ENCODE peak calls at places on chromosome 20, in five cellular contexts. V, G, I, T and N are unnamed samples.
A peak's percentile ranks its signal among the peaks of the same experiment; 100 is the strongest.

GRCh38 chr20:9363673-9364072 is 150.7 kb upstream of the LAMP5 start:
- DNase-seq in T (no peak), I (no peak), G (peak; percentile 22), V (no peak), N (no peak)

GRCh38 chr20:49505518-49505917 is 23.1 kb upstream of the KCNB1 start:
- DNase-seq in G (no peak), I (no peak), T (no peak), V (peak; percentile 68), N (peak; percentile 37)

GRCh38 chr20:53923745-53924369 is 146.5 kb downstream of the BCAS1 start:
- DNase-seq in V (no peak), I (no peak), T (no peak), G (no peak), N (no peak)

GRCh38 chr20:19448632-19449031 is 236.2 kb downstream of the SLC24A3 start:
- DNase-seq in V (no peak), T (no peak), I (no peak), G (no peak), N (no peak)

GRCh38 chr20:37308098-37309050 is 18.9 kb downstream of the MANBAL start:
- DNase-seq in G (no peak), T (no peak), V (no peak), I (no peak), N (no peak)

GRCh38 chr20:12306107-12306506 is 388.4 kb downstream of the BTBD3 start:
- DNase-seq in G (no peak), V (peak; percentile 3), I (no peak), T (no peak), N (no peak)

GRCh38 chr20:33267691-33268090 is 15.3 kb upstream of the BPIFB1 start:
- DNase-seq in G (no peak), T (no peak), V (no peak), I (no peak), N (no peak)

GRCh38 chr20:53569606-53570307 is 23.9 kb downstream of the ZNF217 start:
- DNase-seq in V (no peak), G (no peak), I (no peak), T (no peak), N (no peak)

GRCh38 chr20:10671221-10671849 is 2.5 kb downstream of the JAG1 start:
- DNase-seq in V (peak; percentile 96), I (no peak), T (peak; percentile 20), G (peak; percentile 96), N (peak; percentile 83)

GRCh38 chr20:44471481-44471882 is 4.2 kb upstream of the TTPAL start:
- DNase-seq in G (peak; percentile 51), I (no peak), V (peak; percentile 29), T (no peak), N (no peak)

GRCh38 chr20:63055575-63056235 is 48.9 kb upstream of the BHLHE23 start:
- DNase-seq in I (no peak), G (no peak), V (no peak), T (no peak), N (no peak)

GRCh38 chr20:4812641-4813075 is 90.9 kb downstream of the PRND start:
- DNase-seq in V (no peak), G (no peak), T (no peak), I (no peak), N (no peak)

GRCh38 chr20:35207950-35208611 is 18.4 kb upstream of the MMP24 start:
- DNase-seq in I (peak; percentile 45), T (peak; percentile 60), V (peak; percentile 77), G (peak; percentile 79), N (peak; percentile 77)

GRCh38 chr20:54000262-54000661 is 70.1 kb downstream of the BCAS1 start:
- DNase-seq in G (no peak), I (no peak), T (no peak), V (no peak), N (no peak)

GRCh38 chr20:12941025-12941424 is 67.7 kb upstream of the SPTLC3 start:
- DNase-seq in V (peak; percentile 45), T (no peak), G (no peak), I (no peak), N (no peak)

GRCh38 chr20:49318430-49319203 is 40.8 kb upstream of the ZNFX1 start:
- DNase-seq in T (no peak), V (no peak), I (no peak), G (no peak), N (no peak)

GRCh38 chr20:53390780-53391179 is 202.9 kb downstream of the ZNF217 start:
- DNase-seq in G (no peak), I (no peak), V (no peak), T (no peak), N (no peak)

GRCh38 chr20:33689973-33690372 is 3.8 kb upstream of the E2F1 start:
- DNase-seq in V (peak; percentile 90), G (no peak), I (peak; percentile 31), T (peak; percentile 25), N (peak; percentile 56)

GRCh38 chr20:48681201-48681881 is 146.5 kb downstream of the PREX1 start:
- DNase-seq in G (no peak), V (no peak), I (no peak), T (no peak), N (no peak)

GRCh38 chr20:17749979-17750721 is 50.4 kb downstream of the BANF2 start:
- DNase-seq in V (peak; percentile 55), T (no peak), I (no peak), G (no peak), N (peak; percentile 26)

GRCh38 chr20:36761125-36761524 is 12.4 kb downstream of the DSN1 start:
- DNase-seq in V (no peak), T (no peak), I (no peak), G (no peak), N (no peak)

GRCh38 chr20:57711826-57712225 is 2.0 kb upstream of the PMEPA1 start:
- DNase-seq in I (no peak), T (no peak), G (no peak), V (no peak), N (no peak)

GRCh38 chr20:63100926-63101699 is 94.3 kb upstream of the BHLHE23 start:
- DNase-seq in G (no peak), V (no peak), I (no peak), T (no peak), N (no peak)

GRCh38 chr20:43774754-43775153 is 48.0 kb upstream of the GTSF1L start:
- DNase-seq in G (no peak), V (no peak), T (no peak), I (no peak), N (no peak)

GRCh38 chr20:6051505-6051904 is 2.4 kb downstream of the LRRN4 start:
- DNase-seq in G (no peak), T (no peak), V (peak; percentile 77), I (no peak), N (no peak)

GRCh38 chr20:13341737-13342393 is 120.8 kb downstream of the ISM1 start:
- DNase-seq in G (no peak), V (no peak), T (no peak), I (no peak), N (no peak)

GRCh38 chr20:21289651-21290050 is 13.5 kb upstream of the XRN2 start:
- DNase-seq in T (no peak), G (no peak), V (no peak), I (no peak), N (no peak)

GRCh38 chr20:21511485-21511849 is 2.4 kb downstream of the NKX2-2 start:
- DNase-seq in T (no peak), I (no peak), G (no peak), V (no peak), N (no peak)

GRCh38 chr20:23049933-23050838 is 714 bp upstream of the THBD start:
- DNase-seq in T (no peak), V (peak; percentile 15), G (peak; percentile 69), I (no peak), N (peak; percentile 52)

GRCh38 chr20:34083137-34083536 is 28.9 kb downstream of the EIF2S2 start:
- DNase-seq in I (no peak), G (peak; percentile 96), T (no peak), V (peak; percentile 95), N (peak; percentile 48)

GRCh38 chr20:17680128-17680835 is 1.8 kb downstream of the RRBP1 start:
- DNase-seq in G (peak; percentile 74), T (no peak), V (peak; percentile 75), I (no peak), N (peak; percentile 68)

GRCh38 chr20:32779500-32780215 is 17.5 kb downstream of the DNMT3B start:
- DNase-seq in V (no peak), T (no peak), G (no peak), I (no peak), N (no peak)

GRCh38 chr20:63652192-63652980 is 838 bp downstream of the STMN3 start:
- DNase-seq in G (no peak), T (peak; percentile 50), V (no peak), I (no peak), N (peak; percentile 49)

GRCh38 chr20:23362392-23363256 is 642 bp downstream of the GZF1 start:
- DNase-seq in I (no peak), V (peak; percentile 53), G (no peak), T (no peak), N (no peak)

GRCh38 chr20:48824830-48825550 is 2.8 kb downstream of the PREX1 start:
- DNase-seq in G (no peak), T (no peak), V (no peak), I (no peak), N (no peak)

GRCh38 chr20:44702776-44703175 is 12.4 kb upstream of the CCN5 start:
- DNase-seq in I (no peak), T (no peak), V (peak; percentile 95), G (no peak), N (peak; percentile 97)

GRCh38 chr20:1631309-1632227 is 11.8 kb upstream of the SIRPB1 start:
- DNase-seq in G (no peak), T (no peak), V (no peak), I (no peak), N (no peak)